ENCODE peak calls at places on chromosome 18, in ten cellular contexts. E, A, R, D, J, Z, N, S, C and M are unnamed samples.

GRCh38 chr18:40577255-40577654 is 1377.8 kb upstream of the PIK3C3 start:
- DNase-seq in E (no peak), A (no peak), R (no peak), D (no peak), J (no peak), Z (no peak), N (peak; percentile 80), S (no peak), C (no peak), M (no peak)

GRCh38 chr18:7937268-7937667 is 370.2 kb downstream of the PTPRM start:
- DNase-seq in E (no peak), A (no peak), R (no peak), D (no peak), J (no peak), Z (no peak), N (no peak), S (no peak), C (no peak), M (no peak)

GRCh38 chr18:32349728-32350395 is 120.8 kb downstream of the GAREM1 start:
- DNase-seq in E (peak; percentile 59), A (no peak), R (no peak), D (no peak), J (no peak), Z (no peak), N (peak; percentile 98), S (no peak), C (peak; percentile 13), M (no peak)

GRCh38 chr18:33014060-33014796 is 241.4 kb upstream of the KLHL14 start:
- DNase-seq in E (peak; percentile 4), A (no peak), R (no peak), D (no peak), J (no peak), Z (no peak), N (no peak), S (no peak), C (no peak), M (no peak)

GRCh38 chr18:77105021-77105420 is 27.6 kb downstream of the MBP start:
- DNase-seq in E (no peak), A (no peak), R (no peak), D (no peak), J (no peak), Z (no peak), N (no peak), S (peak; percentile 41), C (no peak), M (no peak)

GRCh38 chr18:37188016-37188791 is 359.3 kb downstream of the KIAA1328 start:
- DNase-seq in E (no peak), A (no peak), R (no peak), D (no peak), J (no peak), Z (no peak), N (peak; percentile 42), S (no peak), C (no peak), M (no peak)

GRCh38 chr18:23689616-23690504 is 607 bp downstream of the LAMA3 start:
- DNase-seq in E (no peak), A (no peak), R (no peak), D (peak; percentile 74), J (peak; percentile 14), Z (peak; percentile 54), N (no peak), S (no peak), C (no peak), M (peak; percentile 83)

GRCh38 chr18:25187582-25188291 is 164.2 kb downstream of the ZNF521 start:
- DNase-seq in E (no peak), A (no peak), R (no peak), D (no peak), J (no peak), Z (no peak), N (no peak), S (no peak), C (no peak), M (no peak)

GRCh38 chr18:73318732-73319479 is 451.1 kb upstream of the NETO1 start:
- DNase-seq in E (no peak), A (no peak), R (no peak), D (no peak), J (no peak), Z (no peak), N (peak; percentile 74), S (no peak), C (no peak), M (no peak)

GRCh38 chr18:79849328-79850207 is 51.8 kb downstream of the KCNG2 start:
- DNase-seq in E (no peak), A (no peak), R (no peak), D (peak; percentile 58), J (no peak), Z (no peak), N (no peak), S (no peak), C (no peak), M (no peak)

GRCh38 chr18:43875496-43875895 is 598.2 kb upstream of the SYT4 start:
- DNase-seq in E (no peak), A (no peak), R (no peak), D (no peak), J (no peak), Z (no peak), N (no peak), S (no peak), C (no peak), M (no peak)

GRCh38 chr18:44958450-44958849 is 277.8 kb downstream of the SETBP1 start:
- DNase-seq in E (no peak), A (no peak), R (no peak), D (no peak), J (no peak), Z (no peak), N (peak; percentile 33), S (no peak), C (no peak), M (no peak)

GRCh38 chr18:49059028-49059670 is 108.4 kb upstream of the SMAD7 start:
- DNase-seq in E (no peak), A (peak; percentile 94), R (no peak), D (no peak), J (no peak), Z (no peak), N (no peak), S (no peak), C (no peak), M (no peak)
- H3K4me1 ChIP-seq in E (no peaks in the 10 kb centered on the region), A (peaks cover 93% of the 10 kb centered on the region), R (no peaks in the 10 kb centered on the region), D (peaks cover 6% of the 10 kb centered on the region), J (peaks cover 7% of the 10 kb centered on the region), Z (peaks cover 18% of the 10 kb centered on the region), N (peaks cover 5% of the 10 kb centered on the region), S (peaks cover 59% of the 10 kb centered on the region), C (peaks cover 3% of the 10 kb centered on the region), M (no peaks in the 10 kb centered on the region)

DNA sequence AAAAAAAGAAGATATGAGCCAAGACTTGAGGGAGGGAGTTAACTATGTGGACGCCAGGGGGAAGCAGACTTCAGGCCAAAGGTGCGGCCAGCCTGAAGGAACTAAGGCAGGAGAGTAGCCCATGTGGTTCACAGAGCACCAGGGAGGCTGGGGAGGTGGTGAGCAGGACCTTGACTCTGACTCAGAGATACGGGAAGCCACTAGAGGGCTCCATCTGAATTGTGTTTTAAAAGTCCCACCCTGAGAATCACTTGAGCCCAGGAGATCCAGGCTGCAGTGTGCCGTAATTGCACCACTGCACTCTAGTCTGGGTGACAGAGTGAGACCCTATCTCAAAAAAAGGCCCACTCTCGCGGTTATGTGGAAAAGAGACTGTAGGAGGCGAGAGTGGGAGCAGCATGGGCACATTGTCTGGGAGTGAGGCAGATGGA is 12.3 kb downstream of the CEP192 start:
- DNase-seq in E (peak; percentile 51), A (peak; percentile 34), R (no peak), D (no peak), J (no peak), Z (no peak), N (peak; percentile 73), S (peak; percentile 49), C (peak; percentile 56), M (no peak)
- H3K36me3 ChIP-seq in E (peaks cover 4% of the 10 kb centered on the region), A (peaks cover 97% of the 10 kb centered on the region), R (peaks cover 63% of the 10 kb centered on the region), D (peaks cover 29% of the 10 kb centered on the region), J (peaks cover 89% of the 10 kb centered on the region), Z (peaks cover 47% of the 10 kb centered on the region), N (no peaks in the 10 kb centered on the region), S (peaks cover 84% of the 10 kb centered on the region), C (peaks cover 45% of the 10 kb centered on the region), M (peaks cover 34% of the 10 kb centered on the region)

DNA sequence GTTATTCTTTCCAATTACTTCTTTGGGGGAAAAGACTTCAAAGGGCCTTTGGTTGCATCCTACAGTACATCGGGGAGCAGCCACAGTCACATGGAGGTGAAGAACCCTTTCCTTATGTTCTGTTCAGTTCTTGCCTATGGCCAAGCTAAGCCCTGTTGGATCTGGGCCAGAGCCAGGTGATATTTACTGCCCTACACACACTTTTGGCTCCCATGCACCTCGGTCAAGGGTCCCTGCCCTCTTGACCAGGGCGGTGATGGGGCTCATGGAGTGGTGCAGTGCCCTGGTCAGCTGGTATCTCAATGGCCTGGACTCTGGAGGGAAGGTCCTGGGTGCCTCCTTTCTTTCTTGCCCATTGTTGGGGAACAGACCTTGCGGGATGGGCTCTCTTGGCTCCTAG is 98.7 kb downstream of the VAPA start:
- DNase-seq in E (no peak), A (no peak), R (no peak), D (no peak), J (no peak), Z (no peak), N (no peak), S (no peak), C (no peak), M (no peak)
- H3K4me1 ChIP-seq in E (no peaks in the 10 kb centered on the region), A (peaks cover 12% of the 10 kb centered on the region), R (no peaks in the 10 kb centered on the region), D (peaks cover 37% of the 10 kb centered on the region), J (no peaks in the 10 kb centered on the region), Z (peaks cover 35% of the 10 kb centered on the region), N (peaks cover 25% of the 10 kb centered on the region), S (peaks cover 37% of the 10 kb centered on the region), C (no peaks in the 10 kb centered on the region), M (peaks cover 9% of the 10 kb centered on the region)

GRCh38 chr18:9552616-9553015 is 61.7 kb downstream of the PPP4R1 start:
- DNase-seq in E (no peak), A (no peak), R (no peak), D (no peak), J (no peak), Z (no peak), N (no peak), S (no peak), C (no peak), M (no peak)

GRCh38 chr18:9547767-9548166 is 66.6 kb downstream of the PPP4R1 start:
- DNase-seq in E (no peak), A (no peak), R (no peak), D (no peak), J (no peak), Z (no peak), N (no peak), S (no peak), C (no peak), M (no peak)

GRCh38 chr18:9552189-9552588 is 62.2 kb downstream of the PPP4R1 start:
- DNase-seq in E (no peak), A (no peak), R (no peak), D (no peak), J (no peak), Z (no peak), N (peak; percentile 37), S (no peak), C (no peak), M (no peak)

GRCh38 chr18:9549405-9549804 is 65.0 kb downstream of the PPP4R1 start:
- DNase-seq in E (no peak), A (peak; percentile 24), R (no peak), D (no peak), J (no peak), Z (no peak), N (no peak), S (no peak), C (no peak), M (no peak)

DNA sequence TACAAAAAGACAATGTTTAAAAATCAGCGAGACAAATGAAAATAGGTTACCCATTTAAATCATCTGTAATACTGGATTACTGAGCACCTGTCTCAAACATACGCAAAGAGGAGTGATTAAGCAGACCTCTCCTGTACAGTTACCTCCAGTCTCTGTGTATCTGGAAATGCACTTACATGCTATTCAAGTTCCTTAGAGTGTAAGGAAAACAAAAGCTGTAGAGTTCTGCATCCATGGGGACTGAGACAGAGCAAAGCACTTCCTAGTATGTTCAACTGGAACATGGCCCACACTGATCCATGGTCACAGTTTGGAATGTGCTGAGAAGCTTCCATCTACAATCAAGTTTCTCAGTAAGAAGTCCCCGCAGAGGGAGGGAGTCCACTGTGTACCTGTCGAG is 63.9 kb downstream of the PPP4R1 start:
- DNase-seq in E (no peak), A (no peak), R (no peak), D (no peak), J (no peak), Z (no peak), N (no peak), S (no peak), C (no peak), M (no peak)
- H3K36me3 ChIP-seq in E (peaks cover 9% of the 10 kb centered on the region), A (peaks cover 94% of the 10 kb centered on the region), R (peaks cover 82% of the 10 kb centered on the region), D (peaks cover 93% of the 10 kb centered on the region), J (peaks cover 95% of the 10 kb centered on the region), Z (peaks cover 100% of the 10 kb centered on the region), N (peaks cover 34% of the 10 kb centered on the region), S (peaks cover 95% of the 10 kb centered on the region), C (peaks cover 87% of the 10 kb centered on the region), M (peaks cover 100% of the 10 kb centered on the region)